ENCODE peak calls at places on chromosomes 7 and 10, in six cellular contexts. C, Q, B, Y, T and G are unnamed samples.

GRCh38 chr7:41886257-41886905 is 183.5 kb upstream of the INHBA start:
- DNase-seq in T (no peak), B (no peak), C (no peak), Y (peak; percentile 18), Q (peak; percentile 49), G (peak; percentile 25)

GRCh38 chr10:103759100-103759781 is 96.1 kb downstream of the SH3PXD2A start:
- DNase-seq in T (peak; percentile 55), B (no peak), Q (no peak), Y (peak; percentile 36), C (no peak), G (peak; percentile 66)

GRCh38 chr10:124300224-124300623 is 118.5 kb downstream of the OAT start:
- DNase-seq in C (no peak), Y (no peak), Q (no peak), B (no peak), T (no peak), G (no peak)

GRCh38 chr10:59847326-59847725 is 59.0 kb downstream of the CCDC6 start:
- DNase-seq in B (no peak), Q (no peak), Y (no peak), T (no peak), C (no peak), G (no peak)

GRCh38 chr10:38159007-38159406 is 64.9 kb downstream of the ZNF37A start:
- DNase-seq in Y (no peak), C (no peak), T (no peak), B (no peak), Q (no peak), G (no peak)

GRCh38 chr10:18157909-18158308 is 17.7 kb downstream of the CACNB2 start:
- DNase-seq in T (no peak), B (no peak), C (no peak), Y (no peak), Q (no peak), G (no peak)

GRCh38 chr10:114427124-114427852 is 23.0 kb upstream of the AFAP1L2 start:
- DNase-seq in Y (no peak), Q (no peak), B (no peak), C (no peak), T (no peak), G (no peak)

GRCh38 chr7:150400779-150401423 is 21.8 kb downstream of the ZNF775 start:
- DNase-seq in Q (no peak), T (no peak), C (no peak), Y (no peak), B (no peak), G (no peak)

GRCh38 chr7:158587425-158588084 is at the start of gene PTPRN2:
- DNase-seq in C (no peak), T (peak; percentile 58), B (peak; percentile 51), Y (peak; percentile 65), Q (peak; percentile 82), G (peak; percentile 68)

GRCh38 chr10:70328987-70329386 is 45.2 kb upstream of the NPFFR1 start:
- DNase-seq in C (no peak), B (no peak), Q (no peak), Y (no peak), T (no peak), G (no peak)

GRCh38 chr7:108324053-108325038 is 131.9 kb downstream of the NRCAM start:
- DNase-seq in Q (no peak), Y (no peak), B (no peak), T (no peak), C (no peak), G (no peak)

GRCh38 chr7:141074162-141074989 is 512 bp downstream of the TMEM178B start:
- DNase-seq in B (peak; percentile 48), C (no peak), Q (no peak), T (no peak), Y (peak; percentile 39), G (no peak)

GRCh38 chr7:21361413-21362130 is 66.3 kb upstream of the SP4 start:
- DNase-seq in T (no peak), B (no peak), Q (no peak), C (no peak), Y (no peak), G (no peak)

GRCh38 chr10:132539894-132540293 is 2.3 kb downstream of the INPP5A start:
- DNase-seq in B (no peak), C (no peak), Q (no peak), Y (peak; percentile 16), T (no peak), G (no peak)

GRCh38 chr7:150976529-150977381 is 1.4 kb downstream of the KCNH2 start:
- DNase-seq in T (no peak), B (no peak), Y (no peak), C (no peak), Q (no peak), G (no peak)

GRCh38 chr7:87445897-87446296 is 29.6 kb downstream of the ABCB4 start:
- DNase-seq in Q (no peak), C (no peak), Y (no peak), T (no peak), B (no peak), G (no peak)

GRCh38 chr10:57288754-57289153 is 927.7 kb upstream of the ZWINT start:
- DNase-seq in Y (no peak), T (no peak), B (no peak), Q (no peak), C (no peak), G (no peak)
- TF ChIP-seq POLR2A in Y (no peak), T (no peak), B (no peak), Q (no peak), C (no peak), G (no peak)

GRCh38 chr10:102615361-102615760 is 28.9 kb upstream of the TRIM8 start:
- DNase-seq in Q (no peak), C (no peak), B (no peak), T (no peak), Y (no peak), G (no peak)
- TF ChIP-seq CTCF in Q (no peak), C (no peak), B (no peak), T (no peak), Y (no peak), G (no peak)

GRCh38 chr10:119466076-119466475 is 76.4 kb downstream of the RGS10 start:
- DNase-seq in Y (no peak), T (no peak), C (no peak), Q (no peak), B (no peak), G (no peak)
- TF ChIP-seq POLR2A in Y (no peak), T (no peak), C (no peak), Q (no peak), B (no peak), G (no peak)

DNA sequence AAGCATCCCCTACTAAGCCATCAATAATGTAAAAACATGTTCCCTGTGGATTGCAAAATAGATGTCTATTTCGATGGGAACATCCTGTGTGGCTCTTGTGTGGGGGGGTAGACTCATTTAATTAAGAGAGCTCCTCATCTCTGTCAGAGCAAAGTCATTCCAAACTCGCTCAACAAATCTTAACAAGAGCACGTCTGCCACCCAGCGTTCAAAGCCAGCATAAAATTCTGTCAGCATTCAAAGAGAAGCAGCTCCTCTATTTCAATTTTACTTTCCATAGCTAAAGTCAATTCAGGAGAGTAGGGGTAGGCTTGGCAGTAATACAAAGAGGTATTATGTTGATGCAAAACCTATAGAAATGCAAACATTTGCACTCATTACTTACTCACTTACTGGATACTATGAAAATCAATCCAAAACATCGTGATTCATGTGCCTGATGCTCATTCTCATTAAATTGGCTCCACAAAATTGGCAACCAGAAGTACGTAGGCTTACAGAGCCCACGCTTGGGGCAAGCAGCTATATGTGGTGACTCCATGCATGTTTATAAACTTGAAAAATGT is 114.9 kb downstream of the IPMK start:
- DNase-seq in T (no peak), C (no peak), Q (peak; percentile 10), B (peak; percentile 68), Y (peak; percentile 39), G (peak; percentile 51)
- TF ChIP-seq CTCF in T (peak; percentile 72), C (peak; percentile 19), Q (peak; percentile 9), B (peak; percentile 25), Y (peak; percentile 30), G (peak; percentile 42)

DNA sequence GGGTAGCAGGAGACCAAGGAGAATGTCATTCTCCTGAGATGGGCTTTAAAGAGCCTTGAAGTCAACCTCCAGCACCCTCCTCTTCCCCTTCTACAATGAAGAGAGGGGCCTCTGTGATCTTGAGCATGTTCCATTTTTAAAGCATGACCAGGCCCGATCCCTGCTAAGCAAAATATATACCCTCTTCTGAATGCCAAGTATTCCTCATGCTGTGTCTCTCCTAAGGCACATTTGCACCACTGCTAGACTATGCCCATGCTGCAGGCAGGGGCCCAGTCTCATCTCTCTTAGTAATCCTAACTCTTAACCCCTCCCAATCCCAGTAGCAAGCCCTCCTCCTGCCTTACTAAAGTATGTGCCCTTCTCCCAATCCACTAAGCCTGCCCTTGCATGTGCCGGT is 18.4 kb downstream of the SORBS1 start:
- DNase-seq in T (no peak), Y (no peak), B (no peak), C (no peak), Q (no peak), G (no peak)
- TF ChIP-seq POLR2A in T (no peak), Y (no peak), B (no peak), C (no peak), Q (no peak), G (no peak)

GRCh38 chr10:7525314-7526016 is 114.6 kb upstream of the SFMBT2 start:
- DNase-seq in T (peak; percentile 64), Q (peak; percentile 49), C (no peak), Y (peak; percentile 70), B (peak; percentile 64), G (peak; percentile 74)

GRCh38 chr10:7527468-7527867 is 116.6 kb upstream of the SFMBT2 start:
- DNase-seq in Q (no peak), Y (no peak), B (no peak), T (no peak), C (no peak), G (no peak)

GRCh38 chr10:7532723-7533498 is 122.1 kb upstream of the SFMBT2 start:
- DNase-seq in Q (no peak), B (no peak), C (no peak), T (no peak), Y (no peak), G (no peak)

GRCh38 chr10:7526017-7526400 is 115.2 kb upstream of the SFMBT2 start:
- DNase-seq in Y (no peak), T (no peak), C (no peak), Q (no peak), B (no peak), G (no peak)

DNA sequence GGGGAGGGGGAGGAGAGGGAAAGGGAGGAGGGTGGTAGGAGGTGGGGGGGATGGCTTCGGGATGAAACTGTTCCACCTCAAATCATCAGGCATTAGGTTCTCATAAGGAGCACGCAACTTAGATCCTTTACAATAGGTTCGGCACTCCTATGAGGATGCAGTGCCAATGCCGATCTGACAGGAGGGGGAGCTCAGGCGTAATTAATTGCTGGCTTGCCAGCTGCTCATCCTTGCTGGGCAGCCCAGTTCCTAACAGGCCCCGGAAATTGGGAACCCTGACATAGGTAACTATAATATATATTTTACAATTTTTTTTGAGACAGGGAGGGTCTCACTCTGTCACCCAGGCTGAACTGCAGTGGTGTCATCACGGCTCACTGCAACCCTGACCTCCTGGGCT is 118.8 kb upstream of the SFMBT2 start:
- DNase-seq in C (no peak), B (peak; percentile 17), Q (no peak), T (peak; percentile 13), Y (no peak), G (no peak)
- TF ChIP-seq CTCF in C (no peak), B (peak; percentile 4), Q (no peak), T (peak; percentile 42), Y (no peak), G (no peak)